ENCODE peak calls at places on chromosomes 5 and 9, in four cellular contexts. L, G, N and X are unnamed samples.

GRCh38 chr9:127705577-127706215 is 1.1 kb upstream of the CFAP157 start:
- DNase-seq in L (no peak), G (no peak), N (no peak), X (no peak)

GRCh38 chr5:61030163-61030482 is 85.1 kb downstream of the NDUFAF2 start:
- DNase-seq in L (no peak), G (no peak), N (no peak), X (no peak)

GRCh38 chr5:100772011-100772410 is 131.1 kb downstream of the ST8SIA4 start:
- DNase-seq in L (no peak), G (no peak), N (no peak), X (no peak)

GRCh38 chr9:74412236-74412979 is 84.7 kb upstream of the RORB start:
- DNase-seq in L (no peak), G (no peak), N (no peak), X (no peak)

GRCh38 chr9:100352201-100352726 is 478 bp downstream of the TEX10 start:
- DNase-seq in L (peak), G (no peak), N (peak), X (no peak)

GRCh38 chr9:126159661-126160060 is 167.0 kb upstream of the MVB12B start:
- DNase-seq in L (no peak), G (no peak), N (no peak), X (no peak)

GRCh38 chr5:127846884-127847283 is 143.7 kb downstream of the CCDC192 start:
- DNase-seq in L (no peak), G (no peak), N (no peak), X (no peak)

GRCh38 chr9:134068742-134069535 is 1.1 kb upstream of the BRD3 start:
- DNase-seq in L (no peak), G (no peak), N (peak), X (no peak)

GRCh38 chr9:136534396-136534795 is 11.5 kb downstream of the NOTCH1 start:
- DNase-seq in L (no peak), G (no peak), N (no peak), X (no peak)

GRCh38 chr5:131587541-131587940 is 47.5 kb downstream of the RAPGEF6 start:
- DNase-seq in L (no peak), G (no peak), N (no peak), X (no peak)

GRCh38 chr9:94783121-94783664 is 56.7 kb downstream of the AOPEP start:
- DNase-seq in L (peak), G (peak), N (peak), X (no peak)

GRCh38 chr5:173581408-173582197 is 34.8 kb downstream of the BOD1 start:
- DNase-seq in L (peak), G (no peak), N (peak), X (no peak)

GRCh38 chr9:121830441-121831140 is 179.2 kb downstream of the DAB2IP start:
- DNase-seq in L (no peak), G (no peak), N (no peak), X (no peak)